ENCODE peak calls at places on chromosomes 5 and 9, in four cellular contexts. K is activated CD8-positive, alpha-beta memory T cell treated with anti-CD3 and anti-CD28 coated beads for 4 hours; Y is fibroblast of lung; J is DMS153. A is an unnamed sample.

GRCh38 chr9:7146582-7146981 is 388.8 kb downstream of the KDM4C start:
- DNase-seq in K (no peak), J (no peak), Y (no peak), A (no peak)

GRCh38 chr9:15837079-15837679 is 284.3 kb downstream of the CCDC171 start:
- DNase-seq in Y (peak), K (no peak), J (peak), A (no peak)

GRCh38 chr5:98977723-98978122 is 48.9 kb upstream of the CHD1 start:
- DNase-seq in J (no peak), K (no peak), Y (no peak), A (no peak)

GRCh38 chr5:138230261-138230660 is 17.1 kb upstream of the CDC23 start:
- DNase-seq in K (no peak), Y (peak), J (no peak), A (no peak)

GRCh38 chr5:58912102-58912501 is 329.2 kb downstream of the RAB3C start:
- DNase-seq in Y (no peak), J (no peak), K (no peak), A (no peak)

GRCh38 chr5:107772418-107773310 is 101.9 kb upstream of the EFNA5 start:
- DNase-seq in J (no peak), Y (no peak), K (no peak), A (no peak)

GRCh38 chr5:102762828-102763227 is 7.7 kb downstream of the PAM start:
- DNase-seq in K (no peak), J (no peak), Y (peak), A (no peak)

GRCh38 chr9:80285325-80285724 is 713.6 kb downstream of the TLE4 start:
- DNase-seq in Y (peak), K (no peak), J (no peak), A (no peak)

GRCh38 chr5:2515180-2515809 is 236.2 kb downstream of the IRX2 start:
- DNase-seq in K (no peak), Y (no peak), J (no peak), A (no peak)

GRCh38 chr5:131633830-131634229 is 1.2 kb downstream of the RAPGEF6 start:
- DNase-seq in K (no peak), Y (no peak), J (no peak), A (no peak)

GRCh38 chr9:87796232-87796631 is 70.3 kb downstream of the CTSL start:
- DNase-seq in K (no peak), J (no peak), Y (no peak), A (no peak)

GRCh38 chr9:108478871-108479332 is 376.9 kb downstream of the ACTL7B start:
- DNase-seq in J (no peak), Y (peak), K (no peak), A (no peak)

GRCh38 chr9:125965421-125965820 is 218.2 kb downstream of the PBX3 start:
- DNase-seq in J (no peak), Y (no peak), K (no peak), A (no peak)

GRCh38 chr5:51598026-51598425 is 214.8 kb downstream of the ISL1 start:
- DNase-seq in Y (no peak), K (no peak), J (no peak), A (no peak)

GRCh38 chr5:151195622-151196021 is 28.3 kb downstream of the CCDC69 start:
- DNase-seq in J (no peak), K (no peak), Y (no peak), A (no peak)

GRCh38 chr9:95230046-95230445 is 87.5 kb downstream of the FANCC start:
- DNase-seq in K (no peak), J (no peak), Y (no peak), A (no peak)

GRCh38 chr5:8396756-8397155 is 527.8 kb downstream of the MTRR start:
- DNase-seq in K (no peak), Y (peak), J (no peak), A (no peak)

GRCh38 chr5:95631265-95631957 is 11.5 kb downstream of the GPR150 start:
- DNase-seq in K (no peak), Y (peak), J (no peak), A (no peak)

GRCh38 chr5:75152861-75153260 is 83.8 kb downstream of the ANKRD31 start:
- DNase-seq in K (no peak), Y (no peak), J (no peak), A (no peak)

GRCh38 chr5:157459715-157460599 is at the start of gene NIPAL4:
- DNase-seq in Y (no peak), J (no peak), K (peak), A (no peak)

GRCh38 chr9:132610661-132611060 is 28.3 kb downstream of the BARHL1 start:
- DNase-seq in J (no peak), Y (no peak), K (no peak), A (no peak)

GRCh38 chr5:9776525-9776924 is 146.4 kb upstream of the TAS2R1 start:
- DNase-seq in J (no peak), K (no peak), Y (peak), A (no peak)

GRCh38 chr5:141094481-141095262 is at the start of gene PCDHB2:
- DNase-seq in Y (peak), K (no peak), J (no peak), A (no peak)

GRCh38 chr5:110321117-110321516 is 405.4 kb downstream of the TMEM232 start:
- DNase-seq in J (no peak), K (no peak), Y (peak), A (no peak)

GRCh38 chr9:17160327-17160726 is 25.5 kb downstream of the CNTLN start:
- DNase-seq in K (no peak), Y (no peak), J (no peak), A (peak)

GRCh38 chr5:67350600-67351315 is 154.2 kb upstream of the CD180 start:
- DNase-seq in Y (no peak), J (peak), K (no peak), A (no peak)

GRCh38 chr5:95794070-95794516 is 28.4 kb downstream of the GLRX start:
- DNase-seq in J (no peak), K (no peak), Y (peak), A (no peak)

GRCh38 chr9:77546391-77546790 is 101.7 kb downstream of the GNA14 start:
- DNase-seq in Y (peak), K (no peak), J (no peak), A (no peak)

GRCh38 chr5:133440467-133441115 is 171.8 kb downstream of the FSTL4 start:
- DNase-seq in K (no peak), J (no peak), Y (no peak), A (no peak)

GRCh38 chr5:135139397-135140134 is 105.5 kb upstream of the PITX1 start:
- DNase-seq in J (no peak), K (no peak), Y (peak), A (peak)

GRCh38 chr5:61053937-61054336 is 108.3 kb downstream of the SMIM15 start:
- DNase-seq in J (no peak), K (no peak), Y (peak), A (no peak)

A was measured in SIG-M5.